ENCODE peak calls at places on chromosomes 11 and 22, in five cellular contexts. M is GM04503; R is HS-5; K is M059J; I is CD4-positive, alpha-beta memory T cell. U is an unnamed sample.

GRCh38 chr11:102727890-102728289 is 3.1 kb upstream of the MMP8 start:
- DNase-seq in M (no peak), R (peak), K (no peak), I (no peak), U (peak)

GRCh38 chr11:22634897-22635629 is 9.4 kb upstream of the FANCF start:
- DNase-seq in M (no peak), R (no peak), K (peak), I (no peak), U (no peak)

GRCh38 chr22:49934891-49935557 is 16.6 kb downstream of the CRELD2 start:
- DNase-seq in M (no peak), R (no peak), K (peak), I (peak), U (no peak)

GRCh38 chr11:76623884-76624419 is 46.6 kb downstream of the LRRC32 start:
- DNase-seq in M (no peak), R (no peak), K (no peak), I (no peak), U (no peak)

GRCh38 chr22:40808018-40808841 is 10.9 kb downstream of the SLC25A17 start:
- DNase-seq in M (no peak), R (no peak), K (no peak), I (no peak), U (no peak)

GRCh38 chr22:50185384-50186087 is at the start of gene TRABD:
- DNase-seq in M (no peak), R (peak), K (peak), I (peak), U (no peak)

GRCh38 chr11:120306519-120307242 is 18.4 kb upstream of the TLCD5 start:
- DNase-seq in M (peak), R (no peak), K (peak), I (no peak), U (peak)

GRCh38 chr11:64055077-64055476 is 19.3 kb downstream of the FLRT1 start:
- DNase-seq in M (no peak), R (no peak), K (no peak), I (no peak), U (no peak)

GRCh38 chr22:17369553-17370035 is 334 bp downstream of the CECR2 start:
- DNase-seq in M (no peak), R (no peak), K (no peak), I (no peak), U (no peak)

GRCh38 chr11:85810871-85811611 is at the start of gene SYTL2:
- DNase-seq in M (no peak), R (no peak), K (peak), I (peak), U (no peak)

GRCh38 chr11:44868021-44868420 is 82.7 kb downstream of the TP53I11 start:
- DNase-seq in M (no peak), R (no peak), K (no peak), I (no peak), U (no peak)

GRCh38 chr11:65227879-65228278 is 33.9 kb upstream of the POLA2 start:
- DNase-seq in M (no peak), R (no peak), K (no peak), I (no peak), U (no peak)

GRCh38 chr11:69352181-69352580 is 58.2 kb downstream of the MYEOV start:
- DNase-seq in M (no peak), R (no peak), K (peak), I (no peak), U (no peak)

GRCh38 chr11:60363542-60364525 is 14.5 kb upstream of the MS4A7 start:
- DNase-seq in M (peak), R (no peak), K (peak), I (peak), U (no peak)

GRCh38 chr11:131033151-131033651 is 116.9 kb upstream of the SNX19 start:
- DNase-seq in M (peak), R (peak), K (peak), I (no peak), U (peak)

GRCh38 chr11:18650859-18651557 is 16.9 kb upstream of the SPTY2D1 start:
- DNase-seq in M (no peak), R (no peak), K (peak), I (peak), U (no peak)

GRCh38 chr22:50310949-50311444 is 3.6 kb upstream of the PLXNB2 start:
- DNase-seq in M (no peak), R (no peak), K (no peak), I (no peak), U (no peak)

GRCh38 chr11:68825603-68826002 is 16.1 kb downstream of the CPT1A start:
- DNase-seq in M (no peak), R (no peak), K (peak), I (peak), U (no peak)

GRCh38 chr11:92941676-92942571 is 27.5 kb upstream of the MTNR1B start:
- DNase-seq in M (peak), R (no peak), K (peak), I (peak), U (no peak)

GRCh38 chr11:132234878-132235277 is 864.5 kb downstream of the NTM start:
- DNase-seq in M (peak), R (peak), K (peak), I (no peak), U (peak)

GRCh38 chr11:134270250-134270714 is 5.9 kb upstream of the GLB1L3 start:
- DNase-seq in M (no peak), R (no peak), K (peak), I (peak), U (no peak)

GRCh38 chr11:79047356-79047755 is 393.5 kb downstream of the TENM4 start:
- DNase-seq in M (no peak), R (no peak), K (no peak), I (no peak), U (no peak)